ENCODE peak calls at places on chromosome 1, in ten cellular contexts. Z is T-helper 9 cell; Q is activated T-cell treated with anti-CD3 and anti-CD28 coated beads, Interleukin-2, amount 50 U/mL, for 48 hours; U is GM04503; F is AG08395; V is HEK293T; N is kidney; C is stomach; S is WTC11; P is PC-3. O is an unnamed sample.

GRCh38 chr1:16257968-16258367 is 21.0 kb upstream of the CPLANE2 start:
- DNase-seq in Z (no peak), Q (no peak), U (no peak), F (no peak), V (no peak), N (no peak), C (no peak), S (no peak), P (no peak), O (no peak)

GRCh38 chr1:234823191-234824176 is 213.5 kb upstream of the IRF2BP2 start:
- DNase-seq in Z (no peak), Q (no peak), U (no peak), F (no peak), V (no peak), N (no peak), C (no peak), S (no peak), P (no peak), O (no peak)

GRCh38 chr1:40404670-40405462 is 31.3 kb downstream of the SMAP2 start:
- DNase-seq in Z (peak; percentile 26), Q (no peak), U (no peak), F (peak; percentile 59), V (peak; percentile 40), N (no peak), C (no peak), S (no peak), P (peak; percentile 76), O (peak; percentile 45)

GRCh38 chr1:20470174-20470573 is 15.8 kb downstream of the CAMK2N1 start:
- DNase-seq in Z (no peak), Q (no peak), U (no peak), F (no peak), V (no peak), N (no peak), C (no peak), S (no peak), P (peak; percentile 24), O (no peak)

GRCh38 chr1:90579212-90579802 is 137.8 kb downstream of the BARHL2 start:
- DNase-seq in Z (no peak), Q (no peak), U (no peak), F (peak; percentile 57), V (peak; percentile 69), N (no peak), C (no peak), S (no peak), P (peak; percentile 72), O (no peak)

GRCh38 chr1:71510725-71511124 is 429.9 kb upstream of the ZRANB2 start:
- DNase-seq in Z (no peak), Q (no peak), U (no peak), F (no peak), V (no peak), N (no peak), C (no peak), S (no peak), P (no peak), O (no peak)

GRCh38 chr1:159653201-159653600 is 61.2 kb downstream of the CRP start:
- DNase-seq in Z (no peak), Q (no peak), U (peak; percentile 44), F (peak; percentile 13), V (no peak), N (no peak), C (no peak), S (no peak), P (no peak), O (no peak)

GRCh38 chr1:233998926-233999325 is 94.5 kb downstream of the SLC35F3 start:
- DNase-seq in Z (no peak), Q (no peak), U (no peak), F (no peak), V (no peak), N (no peak), C (no peak), S (no peak), P (no peak), O (no peak)

O was measured in CD8-positive, alpha-beta T cell.